ENCODE peak calls at places on chromosomes 13 and 19, in four cellular contexts. One of them, this sample, is unnamed.

GRCh38 chr19:1851581-1852293 is 3.5 kb upstream of the REXO1 start:
- DNase-seq in pancreas: no peak
- DNase-seq in activated CD8-positive, alpha-beta T cell treated with anti-CD3 and anti-CD28 coated beads, Interleukin-2, amount 10 ng/mL, durations not matched to agents 7 days and 5 days: peak; percentile 59
- DNase-seq in NCI-H345: no peak
- DNase-seq in this sample: no peak

GRCh38 chr13:24605923-24606372 is 74.3 kb upstream of the ATP12A start:
- DNase-seq in NCI-H345: peak; percentile 1
- DNase-seq in activated CD8-positive, alpha-beta T cell treated with anti-CD3 and anti-CD28 coated beads, Interleukin-2, amount 10 ng/mL, durations not matched to agents 7 days and 5 days: no peak
- DNase-seq in pancreas: peak; percentile 22
- DNase-seq in this sample: no peak

GRCh38 chr19:53079313-53079924 is 23.8 kb downstream of the ZNF160 start:
- DNase-seq in NCI-H345: no peak
- DNase-seq in activated CD8-positive, alpha-beta T cell treated with anti-CD3 and anti-CD28 coated beads, Interleukin-2, amount 10 ng/mL, durations not matched to agents 7 days and 5 days: no peak
- DNase-seq in pancreas: no peak
- DNase-seq in this sample: no peak

GRCh38 chr19:45657520-45658163 is 10.4 kb upstream of the GIPR start:
- DNase-seq in NCI-H345: no peak
- DNase-seq in pancreas: no peak
- DNase-seq in activated CD8-positive, alpha-beta T cell treated with anti-CD3 and anti-CD28 coated beads, Interleukin-2, amount 10 ng/mL, durations not matched to agents 7 days and 5 days: no peak
- DNase-seq in this sample: no peak

GRCh38 chr19:18637644-18638630 is 1.1 kb downstream of the KLHL26 start:
- DNase-seq in NCI-H345: peak; percentile 30
- DNase-seq in pancreas: peak; percentile 80
- DNase-seq in activated CD8-positive, alpha-beta T cell treated with anti-CD3 and anti-CD28 coated beads, Interleukin-2, amount 10 ng/mL, durations not matched to agents 7 days and 5 days: peak; percentile 23
- DNase-seq in this sample: no peak

GRCh38 chr19:51919606-51920005 is 7.7 kb upstream of the ZNF613 start:
- DNase-seq in NCI-H345: no peak
- DNase-seq in pancreas: no peak
- DNase-seq in activated CD8-positive, alpha-beta T cell treated with anti-CD3 and anti-CD28 coated beads, Interleukin-2, amount 10 ng/mL, durations not matched to agents 7 days and 5 days: no peak
- DNase-seq in this sample: no peak

GRCh38 chr13:51137250-51137649 is 26.2 kb upstream of the C13orf42 start:
- DNase-seq in activated CD8-positive, alpha-beta T cell treated with anti-CD3 and anti-CD28 coated beads, Interleukin-2, amount 10 ng/mL, durations not matched to agents 7 days and 5 days: no peak
- DNase-seq in NCI-H345: no peak
- DNase-seq in pancreas: no peak
- DNase-seq in this sample: no peak

GRCh38 chr19:18204394-18205179 is 745 bp upstream of the RAB3A start:
- DNase-seq in pancreas: peak; percentile 74
- DNase-seq in NCI-H345: peak; percentile 85
- DNase-seq in activated CD8-positive, alpha-beta T cell treated with anti-CD3 and anti-CD28 coated beads, Interleukin-2, amount 10 ng/mL, durations not matched to agents 7 days and 5 days: no peak
- DNase-seq in this sample: peak; percentile 84

GRCh38 chr13:76816394-76816793 is 69.8 kb downstream of the KCTD12 start:
- DNase-seq in NCI-H345: peak; percentile 91
- DNase-seq in pancreas: no peak
- DNase-seq in activated CD8-positive, alpha-beta T cell treated with anti-CD3 and anti-CD28 coated beads, Interleukin-2, amount 10 ng/mL, durations not matched to agents 7 days and 5 days: no peak
- DNase-seq in this sample: no peak

GRCh38 chr13:47188802-47189201 is 291.9 kb upstream of the HTR2A start:
- DNase-seq in NCI-H345: no peak
- DNase-seq in pancreas: no peak
- DNase-seq in activated CD8-positive, alpha-beta T cell treated with anti-CD3 and anti-CD28 coated beads, Interleukin-2, amount 10 ng/mL, durations not matched to agents 7 days and 5 days: no peak
- DNase-seq in this sample: no peak

GRCh38 chr13:56932104-56932503 is 208.6 kb upstream of the PRR20A start:
- DNase-seq in pancreas: no peak
- DNase-seq in activated CD8-positive, alpha-beta T cell treated with anti-CD3 and anti-CD28 coated beads, Interleukin-2, amount 10 ng/mL, durations not matched to agents 7 days and 5 days: no peak
- DNase-seq in NCI-H345: no peak
- DNase-seq in this sample: no peak

GRCh38 chr13:105638446-105638845 is 897.0 kb downstream of the EFNB2 start:
- DNase-seq in NCI-H345: no peak
- DNase-seq in pancreas: no peak
- DNase-seq in activated CD8-positive, alpha-beta T cell treated with anti-CD3 and anti-CD28 coated beads, Interleukin-2, amount 10 ng/mL, durations not matched to agents 7 days and 5 days: no peak
- DNase-seq in this sample: no peak

GRCh38 chr13:44755872-44756271 is 179.7 kb upstream of the TSC22D1 start:
- DNase-seq in NCI-H345: no peak
- DNase-seq in activated CD8-positive, alpha-beta T cell treated with anti-CD3 and anti-CD28 coated beads, Interleukin-2, amount 10 ng/mL, durations not matched to agents 7 days and 5 days: no peak
- DNase-seq in pancreas: no peak
- DNase-seq in this sample: no peak

GRCh38 chr13:21997726-21998125 is 326.9 kb downstream of the FGF9 start:
- DNase-seq in NCI-H345: peak; percentile 85
- DNase-seq in pancreas: no peak
- DNase-seq in activated CD8-positive, alpha-beta T cell treated with anti-CD3 and anti-CD28 coated beads, Interleukin-2, amount 10 ng/mL, durations not matched to agents 7 days and 5 days: no peak
- DNase-seq in this sample: no peak

GRCh38 chr19:1947651-1948209 is 6.8 kb downstream of the CSNK1G2 start:
- DNase-seq in NCI-H345: no peak
- DNase-seq in activated CD8-positive, alpha-beta T cell treated with anti-CD3 and anti-CD28 coated beads, Interleukin-2, amount 10 ng/mL, durations not matched to agents 7 days and 5 days: no peak
- DNase-seq in pancreas: no peak
- DNase-seq in this sample: no peak

GRCh38 chr19:38270587-38271167 is 6.3 kb downstream of the SPINT2 start:
- DNase-seq in activated CD8-positive, alpha-beta T cell treated with anti-CD3 and anti-CD28 coated beads, Interleukin-2, amount 10 ng/mL, durations not matched to agents 7 days and 5 days: no peak
- DNase-seq in pancreas: no peak
- DNase-seq in NCI-H345: no peak
- DNase-seq in this sample: no peak

GRCh38 chr13:105997436-105998232 is 537.8 kb downstream of the EFNB2 start:
- DNase-seq in pancreas: no peak
- DNase-seq in activated CD8-positive, alpha-beta T cell treated with anti-CD3 and anti-CD28 coated beads, Interleukin-2, amount 10 ng/mL, durations not matched to agents 7 days and 5 days: no peak
- DNase-seq in NCI-H345: no peak
- DNase-seq in this sample: no peak